ENCODE peak calls at places on chromosomes 12 and 14, in five cellular contexts. E is GM23338, P is thyroid gland, Q is endothelial cell of umbilical vein, C is fibroblast of villous mesenchyme. V is an unnamed sample.

GRCh38 chr14:35978561-35978960 is 152.4 kb downstream of the BRMS1L start:
- DNase-seq in E (no peak), P (no peak), C (no peak), Q (no peak), V (no peak)

GRCh38 chr12:47236109-47236714 is 156.5 kb upstream of the AMIGO2 start:
- DNase-seq in C (peak; percentile 71), E (no peak), P (no peak), Q (no peak), V (peak; percentile 91)

GRCh38 chr14:99327050-99327449 is 55.1 kb upstream of the BCL11B start:
- DNase-seq in P (no peak), E (no peak), Q (no peak), C (no peak), V (no peak)

GRCh38 chr14:100078997-100079561 is 13.9 kb downstream of the EVL start:
- DNase-seq in P (no peak), E (peak; percentile 63), Q (peak; percentile 9), C (peak; percentile 85), V (peak; percentile 47)

GRCh38 chr14:38185661-38186060 is 22.0 kb upstream of the SSTR1 start:
- DNase-seq in E (no peak), Q (no peak), C (no peak), P (no peak), V (no peak)

GRCh38 chr12:86379337-86379736 is 123.1 kb upstream of the MGAT4C start:
- DNase-seq in Q (no peak), C (no peak), P (no peak), E (no peak), V (no peak)

GRCh38 chr12:122004633-122005071 is 17.0 kb upstream of the BCL7A start:
- DNase-seq in P (no peak), C (no peak), E (no peak), Q (no peak), V (no peak)

GRCh38 chr14:96001866-96002510 is 37.2 kb upstream of the C14orf132 start:
- DNase-seq in E (peak; percentile 25), P (no peak), C (no peak), Q (no peak), V (peak; percentile 6)

GRCh38 chr14:64186231-64187129 is 107.7 kb downstream of the ESR2 start:
- DNase-seq in P (peak; percentile 74), E (peak; percentile 81), Q (no peak), C (no peak), V (no peak)

GRCh38 chr12:106145539-106146447 is 7.0 kb upstream of the NUAK1 start:
- DNase-seq in P (peak; percentile 69), C (no peak), E (no peak), Q (peak; percentile 84), V (peak; percentile 65)

GRCh38 chr12:42144174-42144423 is 575 bp downstream of the GXYLT1 start:
- DNase-seq in E (no peak), Q (no peak), C (no peak), P (no peak), V (no peak)

GRCh38 chr12:104600790-104601739 is 144.3 kb downstream of the CHST11 start:
- DNase-seq in P (peak; percentile 45), E (no peak), Q (no peak), C (peak; percentile 50), V (peak; percentile 23)

GRCh38 chr12:7067096-7067495 is 6.6 kb downstream of the C1S start:
- DNase-seq in Q (no peak), E (no peak), P (no peak), C (no peak), V (no peak)

GRCh38 chr12:95600567-95600966 is 49.3 kb upstream of the USP44 start:
- DNase-seq in Q (no peak), P (no peak), C (no peak), E (no peak), V (no peak)

GRCh38 chr14:101355284-101355683 is 206.0 kb upstream of the DIO3 start:
- DNase-seq in E (no peak), Q (no peak), P (no peak), C (no peak), V (no peak)

GRCh38 chr12:98788396-98788795 is 143.3 kb downstream of the APAF1 start:
- DNase-seq in P (no peak), C (no peak), Q (no peak), E (no peak), V (no peak)

GRCh38 chr12:54689984-54690383 is 41.8 kb upstream of the DCD start:
- DNase-seq in C (no peak), E (peak; percentile 84), Q (no peak), P (no peak), V (no peak)

GRCh38 chr14:53767566-53767965 is 189.1 kb downstream of the BMP4 start:
- DNase-seq in Q (no peak), E (no peak), P (no peak), C (peak; percentile 14), V (no peak)

GRCh38 chr14:76201162-76201561 is 49.4 kb downstream of the GPATCH2L start:
- DNase-seq in E (no peak), C (peak; percentile 59), P (no peak), Q (no peak), V (peak; percentile 85)

GRCh38 chr14:101194356-101195308 is 291.1 kb upstream of the RTL1 start:
- DNase-seq in E (no peak), C (no peak), P (no peak), Q (no peak), V (no peak)

GRCh38 chr12:102050660-102051430 is 10.9 kb downstream of the WASHC3 start:
- DNase-seq in P (no peak), C (no peak), Q (no peak), E (no peak), V (no peak)

GRCh38 chr12:2640709-2641108 is 154.1 kb upstream of the FKBP4 start:
- DNase-seq in Q (peak; percentile 93), E (no peak), P (no peak), C (peak; percentile 84), V (peak; percentile 93)

GRCh38 chr12:101925352-101925751 is 48.0 kb downstream of the DRAM1 start:
- DNase-seq in Q (no peak), C (peak; percentile 100), P (peak; percentile 19), E (no peak), V (peak; percentile 98)

GRCh38 chr14:100783630-100784321 is 42.1 kb upstream of the MEG3 start:
- DNase-seq in Q (no peak), C (no peak), P (no peak), E (no peak), V (no peak)

GRCh38 chr14:66495214-66496098 is 9.3 kb downstream of the CCDC196 start:
- DNase-seq in Q (peak; percentile 71), E (peak; percentile 69), P (peak; percentile 51), C (peak; percentile 74), V (peak; percentile 85)

GRCh38 chr14:67815573-67816235 is 686 bp downstream of the ZFYVE26 start:
- DNase-seq in C (peak; percentile 56), E (peak; percentile 27), Q (peak; percentile 48), P (no peak), V (peak; percentile 59)

GRCh38 chr12:42172811-42173210 is 28.1 kb upstream of the GXYLT1 start:
- DNase-seq in E (no peak), Q (no peak), P (no peak), C (no peak), V (no peak)

GRCh38 chr14:25041484-25041883 is 8.5 kb downstream of the STXBP6 start:
- DNase-seq in C (no peak), Q (no peak), E (no peak), P (no peak), V (no peak)

DNA sequence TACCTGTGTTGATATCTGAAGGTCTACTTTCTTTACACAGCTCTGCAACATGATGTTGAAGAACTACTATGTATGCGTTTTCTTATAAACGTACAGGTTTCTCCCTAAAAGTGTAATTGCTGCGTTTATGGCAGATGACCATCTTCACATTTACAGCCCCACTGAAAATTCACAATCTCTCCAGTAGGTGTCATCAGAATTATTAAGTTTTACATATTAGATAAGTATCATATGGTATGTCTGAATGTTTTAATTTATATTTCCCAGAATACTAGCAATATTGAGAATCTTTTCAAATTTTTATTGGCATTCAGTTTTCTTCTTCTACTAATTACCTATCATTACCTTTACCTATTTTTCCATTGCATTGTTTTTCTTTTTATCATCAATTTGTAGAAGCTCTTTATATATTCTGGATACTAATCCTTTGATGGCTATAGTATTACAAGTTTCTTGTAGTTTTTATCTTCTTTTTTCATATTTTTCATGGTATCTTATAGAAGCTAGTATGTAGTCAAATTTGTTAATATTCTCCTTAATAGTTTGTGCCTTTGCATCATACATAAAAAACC is 123.5 kb downstream of the CAPZA3 start:
- DNase-seq in P (no peak), C (peak; percentile 54), Q (peak; percentile 60), E (no peak), V (peak; percentile 69)
- TF ChIP-seq CTCF in P (peak; percentile 33), C (peak; percentile 56), Q (peak; percentile 19), E (peak; percentile 51), V (peak; percentile 56)

GRCh38 chr12:132603240-132604107 is 6.9 kb downstream of the LRCOL1 start:
- DNase-seq in C (no peak), E (no peak), Q (peak; percentile 34), P (no peak), V (no peak)
- H3K4me3 ChIP-seq in C (no peak overlapping the region), E (no peak overlapping the region), Q (no peak overlapping the region), P (no peak overlapping the region), V (no peak overlapping the region)

GRCh38 chr12:49340095-49340870 is 3.3 kb upstream of the C1QL4 start:
- DNase-seq in Q (no peak), P (no peak), E (no peak), C (no peak), V (no peak)

GRCh38 chr12:49339464-49339861 is 2.5 kb upstream of the C1QL4 start:
- DNase-seq in P (peak; percentile 73), Q (no peak), C (no peak), E (peak; percentile 69), V (no peak)

GRCh38 chr12:49342066-49342913 is 4.4 kb upstream of the DNAJC22 start:
- DNase-seq in P (peak; percentile 89), E (peak; percentile 98), C (peak; percentile 79), Q (peak; percentile 76), V (peak; percentile 80)

GRCh38 chr12:49341777-49342065 is 4.7 kb upstream of the C1QL4 start:
- DNase-seq in E (no peak), C (no peak), P (no peak), Q (no peak), V (no peak)

GRCh38 chr12:49340971-49341776 is 4.2 kb upstream of the C1QL4 start:
- DNase-seq in C (no peak), Q (no peak), P (no peak), E (peak; percentile 40), V (no peak)
- TF ChIP-seq CTCF in C (no peak), Q (no peak), P (no peak), E (no peak), V (no peak)

GRCh38 chr12:123492290-123492689 is 34.4 kb downstream of the SNRNP35 start:
- DNase-seq in P (no peak), Q (no peak), C (no peak), E (no peak), V (no peak)

GRCh38 chr12:123491481-123491880 is 33.5 kb downstream of the SNRNP35 start:
- DNase-seq in E (no peak), Q (no peak), C (no peak), P (no peak), V (no peak)

GRCh38 chr12:123490089-123490488 is 32.1 kb downstream of the SNRNP35 start:
- DNase-seq in P (no peak), Q (no peak), E (no peak), C (no peak), V (no peak)

GRCh38 chr12:123489580-123489979 is 31.6 kb downstream of the SNRNP35 start:
- DNase-seq in C (no peak), E (no peak), P (no peak), Q (no peak), V (no peak)

DNA sequence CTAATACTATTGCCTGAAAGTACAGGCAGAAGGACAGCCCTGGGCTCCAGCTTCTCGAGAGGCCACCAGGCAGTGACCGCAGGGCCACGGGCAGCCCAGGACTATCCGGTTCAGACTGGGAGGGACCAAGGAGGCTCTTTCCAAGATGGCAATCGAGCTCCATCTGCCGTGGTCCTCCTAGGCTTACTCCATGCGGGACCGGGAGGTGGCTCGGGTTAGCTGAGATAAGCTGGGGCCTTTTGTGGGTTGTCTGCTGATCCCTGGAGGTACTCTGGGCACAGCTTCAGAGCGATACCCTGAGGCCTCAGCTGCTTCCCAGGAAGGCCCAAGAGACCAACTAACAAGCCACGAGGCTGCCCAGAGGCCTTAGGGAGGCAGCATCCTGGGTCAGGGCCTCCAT is 33.1 kb downstream of the SNRNP35 start:
- DNase-seq in E (no peak), C (no peak), P (no peak), Q (no peak), V (no peak)
- H3K4me3 ChIP-seq in E (no peak overlapping the region), C (no peak overlapping the region), P (no peak overlapping the region), Q (no peak overlapping the region), V (no peak overlapping the region)

V was measured in cardiac fibroblast.